ENCODE peak calls at places on chromosomes 6 and 20, in eight cellular contexts. P is GM12865, I is AG04450, M is pancreas, L is MG63, O is brain microvascular endothelial cell, K is left lung, H is right cardiac atrium. U is an unnamed sample.

GRCh38 chr6:144756469-144756868 is 471.3 kb downstream of the UTRN start:
- DNase-seq in K (no peak), M (no peak), P (no peak), H (no peak), O (no peak), I (no peak), L (no peak), U (no peak)

GRCh38 chr6:56148488-56149190 is 98.7 kb downstream of the COL21A1 start:
- DNase-seq in H (no peak), K (no peak), L (no peak), P (no peak), I (no peak), M (no peak), O (peak; percentile 15), U (peak; percentile 66)

GRCh38 chr20:17969884-17970409 is 1.1 kb downstream of the MGME1 start:
- DNase-seq in O (peak; percentile 61), H (peak; percentile 61), L (peak; percentile 19), M (no peak), P (peak; percentile 82), K (peak; percentile 66), I (no peak), U (no peak)

GRCh38 chr6:167841981-167842380 is 15.3 kb downstream of the AFDN start:
- DNase-seq in I (no peak), O (no peak), M (no peak), K (no peak), H (no peak), L (no peak), P (no peak), U (no peak)

GRCh38 chr6:133623065-133623464 is 265.8 kb upstream of the TCF21 start:
- DNase-seq in H (no peak), I (no peak), O (no peak), K (no peak), L (peak; percentile 88), M (no peak), P (no peak), U (peak; percentile 69)

GRCh38 chr6:137654365-137654981 is 160.3 kb upstream of the OLIG3 start:
- DNase-seq in L (no peak), I (no peak), O (no peak), H (no peak), K (no peak), P (no peak), M (no peak), U (no peak)

GRCh38 chr20:44295995-44296394 is 15.0 kb downstream of the FITM2 start:
- DNase-seq in O (no peak), H (peak; percentile 63), L (no peak), K (peak; percentile 82), M (no peak), P (no peak), I (no peak), U (no peak)

GRCh38 chr6:24122139-24122538 is 3.9 kb upstream of the NRSN1 start:
- DNase-seq in P (no peak), I (no peak), H (no peak), M (no peak), L (no peak), O (no peak), K (no peak), U (no peak)

GRCh38 chr6:1524040-1524480 is 85.7 kb upstream of the FOXC1 start:
- DNase-seq in I (no peak), H (peak; percentile 89), K (peak; percentile 67), L (no peak), O (peak; percentile 32), P (peak; percentile 60), M (peak; percentile 21), U (peak; percentile 10)

GRCh38 chr6:17032595-17033591 is 69.0 kb upstream of the STMND1 start:
- DNase-seq in I (peak; percentile 81), K (peak; percentile 63), M (peak; percentile 80), H (peak; percentile 62), O (peak; percentile 95), P (no peak), L (peak; percentile 73), U (peak; percentile 77)

GRCh38 chr20:20371681-20372080 is 3.8 kb downstream of the INSM1 start:
- DNase-seq in I (no peak), O (no peak), P (no peak), H (no peak), K (no peak), L (no peak), M (no peak), U (no peak)

GRCh38 chr20:20373046-20373706 is 5.3 kb downstream of the INSM1 start:
- DNase-seq in M (no peak), O (no peak), I (no peak), H (no peak), K (no peak), P (no peak), L (peak; percentile 41), U (peak; percentile 49)

GRCh38 chr20:20369353-20370086 is 1.6 kb downstream of the INSM1 start:
- DNase-seq in P (peak; percentile 49), M (peak; percentile 19), L (no peak), K (no peak), I (no peak), O (no peak), H (no peak), U (no peak)

GRCh38 chr20:20370087-20370575 is 2.2 kb downstream of the INSM1 start:
- DNase-seq in I (no peak), K (no peak), M (no peak), H (no peak), L (no peak), O (no peak), P (no peak), U (no peak)

GRCh38 chr20:20371133-20371532 is 3.2 kb downstream of the INSM1 start:
- DNase-seq in K (no peak), I (no peak), M (no peak), O (no peak), P (no peak), H (no peak), L (no peak), U (no peak)
- H3K4me3 ChIP-seq in K (no peak overlapping the region), I (no peak overlapping the region), M (no peak overlapping the region), O (no peak overlapping the region), P (no peak overlapping the region), H (no peak overlapping the region), L (no peak overlapping the region), U (no peak overlapping the region)

GRCh38 chr6:104954091-104954797 is 2.7 kb upstream of the LIN28B start:
- DNase-seq in M (no peak), O (no peak), I (no peak), L (no peak), P (no peak), H (no peak), K (no peak), U (no peak)
- H3K4me3 ChIP-seq in M (no peak overlapping the region), O (no peak overlapping the region), I (no peak overlapping the region), L (no peak overlapping the region), P (no peak overlapping the region), H (no peak overlapping the region), K (no peak overlapping the region), U (no peak overlapping the region)

GRCh38 chr6:75492769-75493168 is 831 bp downstream of the FILIP1 start:
- DNase-seq in H (no peak), O (no peak), P (peak; percentile 75), I (no peak), L (no peak), M (no peak), K (no peak), U (no peak)
- H3K4me3 ChIP-seq in H (peak overlapping the region; percentile 96), O (no peak overlapping the region), P (no peak overlapping the region), I (no peak overlapping the region), L (no peak overlapping the region), M (no peak overlapping the region), K (peak overlapping the region; percentile 36), U (no peak overlapping the region)

GRCh38 chr20:53827292-53827995 is 233.8 kb upstream of the ZNF217 start:
- DNase-seq in H (no peak), O (no peak), M (no peak), L (no peak), K (no peak), P (no peak), I (no peak), U (no peak)

GRCh38 chr20:53827996-53828672 is 234.5 kb upstream of the ZNF217 start:
- DNase-seq in O (peak; percentile 97), P (no peak), M (peak; percentile 27), I (peak; percentile 88), L (peak; percentile 69), H (no peak), K (no peak), U (peak; percentile 100)

GRCh38 chr20:53828673-53829085 is 235.0 kb upstream of the ZNF217 start:
- DNase-seq in H (no peak), I (peak; percentile 79), K (no peak), M (no peak), L (peak; percentile 87), O (peak; percentile 93), P (no peak), U (peak; percentile 92)

GRCh38 chr20:53829706-53830521 is 236.3 kb upstream of the ZNF217 start:
- DNase-seq in L (no peak), P (peak; percentile 73), M (no peak), K (no peak), H (no peak), I (no peak), O (peak; percentile 46), U (peak; percentile 44)

GRCh38 chr20:53829086-53829703 is 235.6 kb upstream of the ZNF217 start:
- DNase-seq in P (peak; percentile 49), H (no peak), I (peak; percentile 87), O (peak; percentile 92), K (no peak), L (peak; percentile 72), M (no peak), U (peak; percentile 91)
- H3K4me3 ChIP-seq in P (peak overlapping the region; percentile 65), H (peak overlapping the region; percentile 52), I (peak overlapping the region; percentile 47), O (peak overlapping the region; percentile 9), K (peak overlapping the region; percentile 16), L (peak overlapping the region; percentile 27), M (no peak overlapping the region), U (peak overlapping the region; percentile 34)

U was measured in skeletal muscle cell.